ENCODE peak calls at places on chromosome 17, in ten cellular contexts. X, T, Y, I, D, A, H, C, U and P are unnamed samples.

GRCh38 chr17:38663964-38664644 is 10.7 kb downstream of the EPOP start:
- DNase-seq in X (no peak), T (no peak), Y (no peak), I (no peak), D (no peak), A (no peak), H (no peak), C (no peak), U (no peak), P (no peak)

GRCh38 chr17:72471296-72471695 is 350.5 kb downstream of the SOX9 start:
- DNase-seq in X (no peak), T (no peak), Y (no peak), I (no peak), D (no peak), A (no peak), H (no peak), C (no peak), U (no peak), P (no peak)

GRCh38 chr17:48997103-48997826 is at the start of gene IGF2BP1:
- DNase-seq in X (peak), T (no peak), Y (peak), I (peak), D (no peak), A (peak), H (no peak), C (peak), U (peak), P (no peak)

GRCh38 chr17:38324732-38325131 is 19.0 kb downstream of the GPR179 start:
- DNase-seq in X (no peak), T (no peak), Y (no peak), I (no peak), D (no peak), A (no peak), H (no peak), C (no peak), U (no peak), P (no peak)

GRCh38 chr17:10549108-10549842 is at the start of gene MYH2:
- DNase-seq in X (no peak), T (no peak), Y (peak), I (no peak), D (no peak), A (no peak), H (no peak), C (no peak), U (peak), P (no peak)

GRCh38 chr17:17298108-17298507 is 5.1 kb upstream of the NT5M start:
- DNase-seq in X (no peak), T (no peak), Y (no peak), I (no peak), D (no peak), A (no peak), H (no peak), C (no peak), U (no peak), P (no peak)

GRCh38 chr17:17088104-17088485 is 45.8 kb downstream of the MPRIP start:
- DNase-seq in X (no peak), T (no peak), Y (no peak), I (no peak), D (no peak), A (no peak), H (no peak), C (no peak), U (no peak), P (no peak)

GRCh38 chr17:73142763-73143395 is 21.9 kb upstream of the SSTR2 start:
- DNase-seq in X (no peak), T (no peak), Y (no peak), I (no peak), D (no peak), A (peak), H (no peak), C (no peak), U (no peak), P (peak)

GRCh38 chr17:59001158-59001814 is 105.4 kb downstream of the TRIM37 start:
- DNase-seq in X (peak), T (no peak), Y (peak), I (no peak), D (no peak), A (peak), H (no peak), C (peak), U (no peak), P (peak)